ENCODE peak calls at places on chromosomes 2 and 18, in seven cellular contexts. A is AG08395, F is neural crest cell, U is posterior cingulate gyrus, R is Calu3, P is T-helper 9 cell, V is 8988T. T is an unnamed sample.

GRCh38 chr2:88748005-88748404 is 56.5 kb downstream of the RPIA start:
- DNase-seq in A (no peak), F (no peak), U (no peak), R (no peak), P (no peak), V (no peak), T (no peak)

GRCh38 chr2:127453392-127454171 is 35.4 kb downstream of the PROC start:
- DNase-seq in A (peak), F (no peak), U (no peak), R (no peak), P (no peak), V (peak), T (no peak)

GRCh38 chr18:74512321-74513053 is 16.3 kb downstream of the CNDP2 start:
- DNase-seq in A (no peak), F (no peak), U (peak), R (no peak), P (no peak), V (no peak), T (no peak)

GRCh38 chr2:24077879-24078278 is 1.8 kb upstream of the SF3B6 start:
- DNase-seq in A (no peak), F (no peak), U (no peak), R (no peak), P (no peak), V (no peak), T (no peak)

GRCh38 chr2:12543452-12544220 is 173.1 kb upstream of the TRIB2 start:
- DNase-seq in A (peak), F (no peak), U (no peak), R (no peak), P (no peak), V (no peak), T (no peak)

GRCh38 chr2:229945975-229946374 is 23.7 kb downstream of the FBXO36 start:
- DNase-seq in A (no peak), F (no peak), U (no peak), R (no peak), P (no peak), V (no peak), T (no peak)

GRCh38 chr2:202270487-202270886 is 4.9 kb downstream of the NOP58 start:
- DNase-seq in A (no peak), F (no peak), U (no peak), R (no peak), P (no peak), V (no peak), T (no peak)

GRCh38 chr2:96856776-96857673 is 791 bp downstream of the ANKRD39 start:
- DNase-seq in A (no peak), F (no peak), U (no peak), R (no peak), P (peak), V (no peak), T (no peak)

GRCh38 chr2:241003369-241003768 is 5.0 kb downstream of the SNED1 start:
- DNase-seq in A (no peak), F (no peak), U (no peak), R (no peak), P (no peak), V (peak), T (no peak)

GRCh38 chr2:3461781-3462492 is 57.4 kb downstream of the ADI1 start:
- DNase-seq in A (peak), F (peak), U (no peak), R (peak), P (no peak), V (no peak), T (no peak)

GRCh38 chr2:206431439-206431838 is 11.9 kb upstream of the ADAM23 start:
- DNase-seq in A (no peak), F (no peak), U (no peak), R (no peak), P (no peak), V (no peak), T (no peak)

GRCh38 chr2:45000341-45000901 is 8.8 kb downstream of the SIX2 start:
- DNase-seq in A (no peak), F (no peak), U (no peak), R (no peak), P (no peak), V (no peak), T (no peak)

GRCh38 chr2:155310589-155310988 is 612.1 kb downstream of the KCNJ3 start:
- DNase-seq in A (peak), F (no peak), U (no peak), R (no peak), P (no peak), V (no peak), T (no peak)

GRCh38 chr2:196088209-196088608 is 19.6 kb upstream of the DNAH7 start:
- DNase-seq in A (no peak), F (no peak), U (no peak), R (no peak), P (no peak), V (no peak), T (no peak)

GRCh38 chr2:18903750-18904149 is 314.4 kb upstream of the NT5C1B start:
- DNase-seq in A (no peak), F (no peak), U (no peak), R (no peak), P (no peak), V (no peak), T (no peak)

GRCh38 chr2:182594286-182594685 is 121.8 kb upstream of the DNAJC10 start:
- DNase-seq in A (peak), F (no peak), U (no peak), R (no peak), P (no peak), V (no peak), T (no peak)

T was measured in iPS DF 19.7.